ENCODE peak calls at places on chromosome 16, in eight cellular contexts. S is activated T-cell treated with anti-CD3 and anti-CD28 coated beads, Interleukin-2, amount 50 U/mL, for 4 hours; V is T-helper 17 cell; K is Right ventricle myocardium inferior; A is heart left ventricle; G is RWPE2; O is HepG2; I is T-cell. T is an unnamed sample.

GRCh38 chr16:81567987-81568748 is 123.6 kb downstream of the CMIP start:
- ATAC-seq in S (peak), V (no peak), K (peak), A (peak), G (peak), O (peak), I (no peak), T (no peak)

GRCh38 chr16:53482123-53482522 is 20.9 kb downstream of the AKTIP start:
- ATAC-seq in S (no peak), V (peak), K (no peak), A (no peak), G (no peak), O (no peak), I (no peak), T (no peak)

GRCh38 chr16:82900611-82901010 is 273.8 kb downstream of the CDH13 start:
- ATAC-seq in S (no peak), V (no peak), K (no peak), A (no peak), G (no peak), O (no peak), I (no peak), T (no peak)

GRCh38 chr16:66389256-66390175 is 23.0 kb downstream of the CDH5 start:
- ATAC-seq in S (no peak), V (no peak), K (no peak), A (no peak), G (no peak), O (no peak), I (no peak), T (no peak)

GRCh38 chr16:66502020-66502913 is 47.7 kb downstream of the TK2 start:
- ATAC-seq in S (no peak), V (no peak), K (peak), A (peak), G (peak), O (peak), I (no peak), T (no peak)

GRCh38 chr16:87525352-87525751 is 32.5 kb upstream of the ZCCHC14 start:
- ATAC-seq in S (no peak), V (no peak), K (no peak), A (no peak), G (no peak), O (no peak), I (no peak), T (no peak)

GRCh38 chr16:74455213-74455612 is 33.9 kb upstream of the CLEC18B start:
- ATAC-seq in S (no peak), V (no peak), K (no peak), A (no peak), G (peak), O (peak), I (no peak), T (no peak)

GRCh38 chr16:77499373-77500285 is 64.8 kb upstream of the ADAMTS18 start:
- ATAC-seq in S (no peak), V (no peak), K (peak), A (no peak), G (peak), O (no peak), I (no peak), T (no peak)

GRCh38 chr16:1597154-1597553 is 14.7 kb downstream of the IFT140 start:
- ATAC-seq in S (no peak), V (no peak), K (no peak), A (no peak), G (no peak), O (peak), I (no peak), T (no peak)

T was measured in stimulated activated memory B cell treated with anti-CD40 and anti-IgM and Interleukin-4, amounts not matched to agents 10 μg/mL and 1 μg/mL and 100 μg/mL, for 72 hours.